ENCODE peak calls at places on chromosomes 6 and 20, in six cellular contexts. One of them, this sample, is unnamed.

GRCh38 chr20:43961541-43962471 is 47.2 kb downstream of the TOX2 start:
- DNase-seq in transverse colon: no peak
- DNase-seq in stomach: no peak
- DNase-seq in HepG2: no peak
- DNase-seq in adrenal gland: no peak
- DNase-seq in HCT116: no peak
- DNase-seq in this sample: no peak

GRCh38 chr6:36676142-36677058 is 2.1 kb upstream of the CDKN1A start:
- DNase-seq in transverse colon: no peak
- DNase-seq in stomach: no peak
- DNase-seq in HepG2: peak
- DNase-seq in adrenal gland: no peak
- DNase-seq in HCT116: no peak
- DNase-seq in this sample: no peak

GRCh38 chr6:63584566-63584965 is 12.3 kb downstream of the LOC128125822 start:
- DNase-seq in transverse colon: no peak
- DNase-seq in stomach: no peak
- DNase-seq in HepG2: no peak
- DNase-seq in adrenal gland: no peak
- DNase-seq in HCT116: no peak
- DNase-seq in this sample: no peak

GRCh38 chr6:107132330-107132954 is 17.1 kb upstream of the BEND3 start:
- DNase-seq in transverse colon: no peak
- DNase-seq in stomach: no peak
- DNase-seq in HepG2: peak
- DNase-seq in adrenal gland: peak
- DNase-seq in HCT116: peak
- DNase-seq in this sample: no peak

GRCh38 chr20:57883761-57884160 is 173.9 kb upstream of the PMEPA1 start:
- DNase-seq in transverse colon: no peak
- DNase-seq in stomach: no peak
- DNase-seq in HepG2: no peak
- DNase-seq in adrenal gland: peak
- DNase-seq in HCT116: no peak
- DNase-seq in this sample: no peak

GRCh38 chr6:161407581-161407980 is 133.7 kb upstream of the AGPAT4 start:
- DNase-seq in transverse colon: no peak
- DNase-seq in stomach: no peak
- DNase-seq in HepG2: peak
- DNase-seq in adrenal gland: no peak
- DNase-seq in HCT116: no peak
- DNase-seq in this sample: no peak

GRCh38 chr20:22536141-22536828 is 48.1 kb downstream of the FOXA2 start:
- DNase-seq in transverse colon: no peak
- DNase-seq in stomach: no peak
- DNase-seq in HepG2: no peak
- DNase-seq in adrenal gland: no peak
- DNase-seq in HCT116: no peak
- DNase-seq in this sample: no peak

GRCh38 chr6:7431594-7432390 is 42.2 kb downstream of the RIOK1 start:
- DNase-seq in transverse colon: no peak
- DNase-seq in stomach: peak
- DNase-seq in HepG2: peak
- DNase-seq in adrenal gland: peak
- DNase-seq in HCT116: no peak
- DNase-seq in this sample: no peak

GRCh38 chr20:57884956-57885355 is 175.1 kb upstream of the PMEPA1 start:
- DNase-seq in transverse colon: peak
- DNase-seq in stomach: peak
- DNase-seq in HepG2: no peak
- DNase-seq in adrenal gland: no peak
- DNase-seq in HCT116: no peak
- DNase-seq in this sample: no peak

GRCh38 chr20:31723282-31724078 is 812 bp upstream of the BCL2L1 start:
- DNase-seq in transverse colon: peak
- DNase-seq in stomach: peak
- DNase-seq in HepG2: peak
- DNase-seq in adrenal gland: peak
- DNase-seq in HCT116: peak
- DNase-seq in this sample: peak
- TF ChIP-seq POLR2A in transverse colon: peak
- TF ChIP-seq POLR2A in stomach: no peak
- TF ChIP-seq POLR2A in HepG2: peak
- TF ChIP-seq POLR2A in adrenal gland: peak
- TF ChIP-seq POLR2A in HCT116: peak
- TF ChIP-seq POLR2A in this sample: peak

GRCh38 chr6:26249709-26249958 is 115.4 kb upstream of the BTN3A2 start:
- DNase-seq in transverse colon: no peak
- DNase-seq in stomach: no peak
- DNase-seq in HepG2: no peak
- DNase-seq in adrenal gland: no peak
- DNase-seq in HCT116: no peak
- DNase-seq in this sample: no peak
- TF ChIP-seq POLR2A in transverse colon: no peak
- TF ChIP-seq POLR2A in stomach: no peak
- TF ChIP-seq POLR2A in HepG2: no peak
- TF ChIP-seq POLR2A in adrenal gland: no peak
- TF ChIP-seq POLR2A in HCT116: no peak
- TF ChIP-seq POLR2A in this sample: no peak

DNA sequence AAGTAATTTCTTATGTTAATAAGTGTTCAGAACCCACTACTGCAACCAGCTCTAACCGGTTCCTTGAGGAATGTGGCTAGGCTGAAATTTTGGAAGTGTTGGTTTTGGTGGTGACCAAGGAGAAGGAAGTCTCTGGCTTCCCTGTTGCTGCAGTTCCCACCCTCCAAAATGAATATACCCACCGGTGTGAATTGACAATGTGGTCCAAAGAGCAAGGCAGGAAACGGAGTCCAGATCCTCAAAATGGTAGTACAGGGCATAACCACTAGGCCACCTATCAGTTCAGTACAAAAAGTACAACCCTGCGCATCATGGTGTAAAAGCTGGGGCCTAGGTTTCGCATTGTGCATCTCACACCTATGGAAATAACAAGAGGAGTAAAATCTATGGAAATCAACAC is 2.8 kb downstream of the ADNP start:
- DNase-seq in transverse colon: no peak
- DNase-seq in stomach: no peak
- DNase-seq in HepG2: no peak
- DNase-seq in adrenal gland: no peak
- DNase-seq in HCT116: no peak
- DNase-seq in this sample: no peak
- TF ChIP-seq POLR2A in transverse colon: no peak
- TF ChIP-seq POLR2A in stomach: no peak
- TF ChIP-seq POLR2A in HepG2: no peak
- TF ChIP-seq POLR2A in adrenal gland: no peak
- TF ChIP-seq POLR2A in HCT116: no peak
- TF ChIP-seq POLR2A in this sample: no peak

GRCh38 chr6:125743604-125744003 is 5.8 kb upstream of the HEY2 start:
- DNase-seq in transverse colon: no peak
- DNase-seq in stomach: no peak
- DNase-seq in HepG2: no peak
- DNase-seq in adrenal gland: no peak
- DNase-seq in HCT116: no peak
- DNase-seq in this sample: no peak

GRCh38 chr6:125747589-125748533 is 1.6 kb upstream of the HEY2 start:
- DNase-seq in transverse colon: peak
- DNase-seq in stomach: peak
- DNase-seq in HepG2: no peak
- DNase-seq in adrenal gland: peak
- DNase-seq in HCT116: no peak
- DNase-seq in this sample: peak

GRCh38 chr6:125746731-125747588 is 2.5 kb upstream of the HEY2 start:
- DNase-seq in transverse colon: peak
- DNase-seq in stomach: peak
- DNase-seq in HepG2: peak
- DNase-seq in adrenal gland: peak
- DNase-seq in HCT116: no peak
- DNase-seq in this sample: peak

GRCh38 chr6:125746019-125746414 is 3.4 kb upstream of the HEY2 start:
- DNase-seq in transverse colon: no peak
- DNase-seq in stomach: no peak
- DNase-seq in HepG2: no peak
- DNase-seq in adrenal gland: no peak
- DNase-seq in HCT116: no peak
- DNase-seq in this sample: no peak

GRCh38 chr6:125745281-125746018 is 4.0 kb upstream of the HEY2 start:
- DNase-seq in transverse colon: no peak
- DNase-seq in stomach: no peak
- DNase-seq in HepG2: no peak
- DNase-seq in adrenal gland: no peak
- DNase-seq in HCT116: no peak
- DNase-seq in this sample: peak
- TF ChIP-seq POLR2A in transverse colon: no peak
- TF ChIP-seq POLR2A in stomach: no peak
- TF ChIP-seq POLR2A in HepG2: no peak
- TF ChIP-seq POLR2A in adrenal gland: no peak
- TF ChIP-seq POLR2A in HCT116: no peak
- TF ChIP-seq POLR2A in this sample: no peak

DNA sequence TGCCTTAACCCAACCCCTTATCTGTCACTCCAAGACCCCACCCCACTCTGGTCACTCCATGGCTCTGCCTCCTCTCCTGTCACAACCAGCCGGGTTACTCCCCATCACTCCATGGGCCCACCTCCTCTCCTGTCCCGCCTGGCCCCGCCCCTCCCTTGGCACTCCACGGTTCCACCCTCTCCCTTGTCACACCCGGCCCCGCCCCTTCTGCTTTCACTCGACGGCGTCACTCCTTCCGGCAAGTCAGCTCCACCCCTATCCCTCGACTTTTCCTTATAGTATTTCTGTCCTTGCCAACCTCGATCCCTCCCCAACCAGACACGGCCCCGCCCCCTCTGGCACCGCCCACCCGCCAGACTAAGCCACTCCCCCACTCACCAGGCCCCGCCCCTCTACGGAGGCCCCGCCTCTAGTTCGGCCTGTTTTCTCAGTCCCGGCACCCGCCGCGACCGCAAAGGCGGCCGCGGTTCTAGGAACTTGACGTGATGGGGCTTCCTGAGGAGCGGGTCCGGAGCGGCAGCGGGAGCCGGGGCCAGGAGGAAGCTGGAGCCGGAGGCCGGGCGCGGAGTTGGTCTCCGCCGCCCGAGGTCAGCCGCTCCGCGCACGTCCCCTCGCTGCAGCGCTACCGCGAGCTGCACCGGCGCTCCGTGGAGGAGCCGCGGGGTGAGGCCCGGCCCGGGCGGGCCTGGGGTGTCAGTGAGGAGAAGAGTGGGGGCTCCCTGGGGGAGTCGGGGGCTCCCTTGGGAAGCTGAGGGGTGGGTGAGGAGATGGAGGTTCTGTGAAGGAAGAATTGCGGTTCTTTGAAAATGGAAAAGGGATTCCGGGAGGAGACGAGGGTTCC is at the start of gene ACSS2:
- DNase-seq in transverse colon: peak
- DNase-seq in stomach: peak
- DNase-seq in HepG2: peak
- DNase-seq in adrenal gland: peak
- DNase-seq in HCT116: peak
- DNase-seq in this sample: peak
- TF ChIP-seq POLR2A in transverse colon: peak
- TF ChIP-seq POLR2A in stomach: no peak
- TF ChIP-seq POLR2A in HepG2: peak
- TF ChIP-seq POLR2A in adrenal gland: peak
- TF ChIP-seq POLR2A in HCT116: peak
- TF ChIP-seq POLR2A in this sample: peak

GRCh38 chr20:53917145-53918009 is 153.0 kb downstream of the BCAS1 start:
- DNase-seq in transverse colon: peak
- DNase-seq in stomach: peak
- DNase-seq in HepG2: no peak
- DNase-seq in adrenal gland: peak
- DNase-seq in HCT116: no peak
- DNase-seq in this sample: peak
- TF ChIP-seq POLR2A in transverse colon: peak
- TF ChIP-seq POLR2A in stomach: no peak
- TF ChIP-seq POLR2A in HepG2: no peak
- TF ChIP-seq POLR2A in adrenal gland: no peak
- TF ChIP-seq POLR2A in HCT116: no peak
- TF ChIP-seq POLR2A in this sample: no peak

GRCh38 chr20:47660983-47661711 is 124.1 kb downstream of the SULF2 start:
- DNase-seq in transverse colon: no peak
- DNase-seq in stomach: no peak
- DNase-seq in HepG2: peak
- DNase-seq in adrenal gland: no peak
- DNase-seq in HCT116: no peak
- DNase-seq in this sample: no peak

GRCh38 chr20:47663354-47664067 is 121.8 kb downstream of the SULF2 start:
- DNase-seq in transverse colon: peak
- DNase-seq in stomach: peak
- DNase-seq in HepG2: peak
- DNase-seq in adrenal gland: peak
- DNase-seq in HCT116: peak
- DNase-seq in this sample: no peak

GRCh38 chr20:47664068-47664437 is 121.2 kb downstream of the SULF2 start:
- DNase-seq in transverse colon: peak
- DNase-seq in stomach: no peak
- DNase-seq in HepG2: no peak
- DNase-seq in adrenal gland: no peak
- DNase-seq in HCT116: no peak
- DNase-seq in this sample: no peak

GRCh38 chr20:47661714-47662113 is 123.6 kb downstream of the SULF2 start:
- DNase-seq in transverse colon: no peak
- DNase-seq in stomach: no peak
- DNase-seq in HepG2: no peak
- DNase-seq in adrenal gland: no peak
- DNase-seq in HCT116: no peak
- DNase-seq in this sample: no peak

DNA sequence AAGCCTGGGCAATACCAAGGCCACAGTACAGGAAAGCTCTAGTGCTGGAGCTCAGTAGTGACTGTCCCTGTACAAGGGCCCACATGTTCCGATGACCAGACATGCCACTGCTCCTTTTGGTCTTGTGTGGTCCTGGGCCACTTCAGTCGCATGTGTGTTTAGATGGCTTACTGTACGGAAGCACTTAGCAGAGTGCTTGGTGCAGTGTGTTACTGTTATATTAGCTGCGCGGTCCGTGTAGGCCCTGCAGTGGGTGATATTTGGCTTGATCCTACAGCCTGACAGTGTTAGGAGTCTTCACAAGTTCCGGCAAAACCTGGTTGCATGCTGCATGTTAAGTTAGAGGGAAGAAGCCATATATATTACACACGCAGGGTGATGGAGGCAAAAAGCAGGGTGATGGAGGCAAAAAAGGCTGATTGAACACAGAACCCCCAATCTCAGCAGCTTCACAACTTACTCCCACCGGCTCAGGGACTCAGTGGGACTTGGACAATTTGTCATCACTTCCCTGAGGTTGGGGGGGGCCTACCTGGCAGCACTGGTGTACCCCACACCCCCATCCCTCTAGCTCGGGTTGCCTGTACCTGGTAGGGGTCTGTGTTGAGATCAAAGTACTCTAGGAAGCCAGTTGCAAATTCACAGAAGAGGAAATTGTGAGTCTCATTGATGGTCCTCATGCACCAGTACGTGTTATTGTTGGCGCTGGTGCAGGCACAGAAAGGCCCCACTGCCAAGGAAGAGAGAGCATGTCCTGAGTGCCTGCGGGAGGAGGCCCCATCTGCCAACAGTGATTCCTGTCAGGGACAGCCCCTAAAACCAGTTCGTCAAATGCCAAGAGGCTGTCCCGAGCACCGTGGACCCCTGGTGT is 122.6 kb downstream of the SULF2 start:
- DNase-seq in transverse colon: no peak
- DNase-seq in stomach: no peak
- DNase-seq in HepG2: no peak
- DNase-seq in adrenal gland: peak
- DNase-seq in HCT116: no peak
- DNase-seq in this sample: no peak
- TF ChIP-seq POLR2A in transverse colon: no peak
- TF ChIP-seq POLR2A in stomach: no peak
- TF ChIP-seq POLR2A in HepG2: no peak
- TF ChIP-seq POLR2A in adrenal gland: no peak
- TF ChIP-seq POLR2A in HCT116: no peak
- TF ChIP-seq POLR2A in this sample: no peak

This sample was measured in gastrocnemius medialis.